ENCODE peak calls at places on chromosome 3, in nine cellular contexts. One of them, this sample, is unnamed.

GRCh38 chr3:5304789-5305680 is 117.5 kb downstream of the EDEM1 start:
- DNase-seq in MM.1S: peak; percentile 48
- DNase-seq in neural progenitor cell: peak; percentile 78
- DNase-seq in PC-3: peak; percentile 84
- DNase-seq in hepatocyte: peak; percentile 76
- DNase-seq in OCI-LY7: peak; percentile 59
- DNase-seq in SK-N-SH: peak; percentile 37
- DNase-seq in GM23248: peak; percentile 65
- DNase-seq in HCT116: peak; percentile 31
- DNase-seq in this sample: peak; percentile 36

GRCh38 chr3:184017672-184018423 is at the start of gene ABCC5:
- DNase-seq in PC-3: peak; percentile 93
- DNase-seq in GM23248: peak; percentile 97
- DNase-seq in hepatocyte: peak; percentile 95
- DNase-seq in SK-N-SH: peak; percentile 95
- DNase-seq in OCI-LY7: peak; percentile 91
- DNase-seq in neural progenitor cell: peak; percentile 97
- DNase-seq in HCT116: peak; percentile 70
- DNase-seq in MM.1S: peak; percentile 96
- DNase-seq in this sample: peak; percentile 97

GRCh38 chr3:106811376-106811775 is 565.9 kb upstream of the CCDC54 start:
- DNase-seq in hepatocyte: no peak
- DNase-seq in PC-3: peak; percentile 37
- DNase-seq in GM23248: peak; percentile 76
- DNase-seq in neural progenitor cell: no peak
- DNase-seq in OCI-LY7: no peak
- DNase-seq in MM.1S: no peak
- DNase-seq in HCT116: no peak
- DNase-seq in SK-N-SH: no peak
- DNase-seq in this sample: no peak

GRCh38 chr3:190319660-190320059 is 2.6 kb downstream of the CLDN1 start:
- DNase-seq in GM23248: no peak
- DNase-seq in neural progenitor cell: no peak
- DNase-seq in OCI-LY7: no peak
- DNase-seq in HCT116: no peak
- DNase-seq in SK-N-SH: no peak
- DNase-seq in MM.1S: no peak
- DNase-seq in PC-3: peak; percentile 97
- DNase-seq in hepatocyte: no peak
- DNase-seq in this sample: no peak

GRCh38 chr3:177574232-177574856 is 377.1 kb upstream of the TBL1XR1 start:
- DNase-seq in HCT116: no peak
- DNase-seq in neural progenitor cell: peak; percentile 64
- DNase-seq in SK-N-SH: no peak
- DNase-seq in MM.1S: no peak
- DNase-seq in GM23248: peak; percentile 69
- DNase-seq in hepatocyte: peak; percentile 86
- DNase-seq in PC-3: no peak
- DNase-seq in OCI-LY7: no peak
- DNase-seq in this sample: peak; percentile 44

GRCh38 chr3:176554791-176555330 is 642.4 kb downstream of the TBL1XR1 start:
- DNase-seq in hepatocyte: no peak
- DNase-seq in SK-N-SH: no peak
- DNase-seq in GM23248: no peak
- DNase-seq in neural progenitor cell: no peak
- DNase-seq in PC-3: peak; percentile 14
- DNase-seq in MM.1S: no peak
- DNase-seq in OCI-LY7: no peak
- DNase-seq in HCT116: no peak
- DNase-seq in this sample: no peak

GRCh38 chr3:172148702-172149565 is 109.6 kb downstream of the FNDC3B start:
- DNase-seq in neural progenitor cell: peak; percentile 47
- DNase-seq in MM.1S: peak; percentile 57
- DNase-seq in PC-3: no peak
- DNase-seq in OCI-LY7: no peak
- DNase-seq in hepatocyte: no peak
- DNase-seq in GM23248: no peak
- DNase-seq in HCT116: no peak
- DNase-seq in SK-N-SH: no peak
- DNase-seq in this sample: no peak

GRCh38 chr3:80190051-80190450 is 422.3 kb upstream of the ROBO1 start:
- DNase-seq in MM.1S: no peak
- DNase-seq in PC-3: peak; percentile 99
- DNase-seq in GM23248: peak; percentile 29
- DNase-seq in HCT116: no peak
- DNase-seq in neural progenitor cell: no peak
- DNase-seq in OCI-LY7: no peak
- DNase-seq in SK-N-SH: no peak
- DNase-seq in hepatocyte: peak; percentile 18
- DNase-seq in this sample: peak; percentile 24

GRCh38 chr3:183975981-183976662 is 41.6 kb downstream of the ABCC5 start:
- DNase-seq in neural progenitor cell: no peak
- DNase-seq in GM23248: peak; percentile 30
- DNase-seq in hepatocyte: peak; percentile 27
- DNase-seq in PC-3: peak; percentile 28
- DNase-seq in MM.1S: peak; percentile 50
- DNase-seq in HCT116: no peak
- DNase-seq in OCI-LY7: no peak
- DNase-seq in SK-N-SH: no peak
- DNase-seq in this sample: peak; percentile 28

GRCh38 chr3:42739401-42740158 is 33.5 kb downstream of the CCDC13 start:
- DNase-seq in MM.1S: no peak
- DNase-seq in OCI-LY7: no peak
- DNase-seq in hepatocyte: no peak
- DNase-seq in neural progenitor cell: no peak
- DNase-seq in HCT116: no peak
- DNase-seq in PC-3: no peak
- DNase-seq in SK-N-SH: no peak
- DNase-seq in GM23248: no peak
- DNase-seq in this sample: no peak

GRCh38 chr3:115204470-115204869 is 57.4 kb upstream of the ZBTB20 start:
- DNase-seq in MM.1S: no peak
- DNase-seq in GM23248: no peak
- DNase-seq in OCI-LY7: no peak
- DNase-seq in PC-3: no peak
- DNase-seq in neural progenitor cell: no peak
- DNase-seq in SK-N-SH: no peak
- DNase-seq in hepatocyte: no peak
- DNase-seq in HCT116: no peak
- DNase-seq in this sample: no peak

GRCh38 chr3:33660035-33660434 is 58.0 kb downstream of the CLASP2 start:
- DNase-seq in PC-3: no peak
- DNase-seq in neural progenitor cell: peak; percentile 38
- DNase-seq in HCT116: no peak
- DNase-seq in hepatocyte: no peak
- DNase-seq in SK-N-SH: no peak
- DNase-seq in OCI-LY7: no peak
- DNase-seq in GM23248: no peak
- DNase-seq in MM.1S: no peak
- DNase-seq in this sample: no peak

GRCh38 chr3:34203386-34203785 is 405.0 kb downstream of the PDCD6IP start:
- DNase-seq in OCI-LY7: no peak
- DNase-seq in PC-3: no peak
- DNase-seq in neural progenitor cell: no peak
- DNase-seq in MM.1S: no peak
- DNase-seq in HCT116: no peak
- DNase-seq in hepatocyte: no peak
- DNase-seq in GM23248: no peak
- DNase-seq in SK-N-SH: no peak
- DNase-seq in this sample: no peak

GRCh38 chr3:176663819-176664218 is 533.5 kb downstream of the TBL1XR1 start:
- DNase-seq in OCI-LY7: peak; percentile 20
- DNase-seq in GM23248: peak; percentile 82
- DNase-seq in HCT116: peak; percentile 33
- DNase-seq in neural progenitor cell: peak; percentile 39
- DNase-seq in PC-3: peak; percentile 74
- DNase-seq in SK-N-SH: peak; percentile 29
- DNase-seq in hepatocyte: peak; percentile 54
- DNase-seq in MM.1S: peak; percentile 72
- DNase-seq in this sample: peak; percentile 54

GRCh38 chr3:124812291-124813265 is 74.6 kb downstream of the ITGB5 start:
- DNase-seq in GM23248: peak; percentile 97
- DNase-seq in OCI-LY7: no peak
- DNase-seq in hepatocyte: peak; percentile 84
- DNase-seq in SK-N-SH: no peak
- DNase-seq in neural progenitor cell: no peak
- DNase-seq in MM.1S: no peak
- DNase-seq in HCT116: peak; percentile 82
- DNase-seq in PC-3: peak; percentile 90
- DNase-seq in this sample: no peak

GRCh38 chr3:98259707-98260106 is 4.3 kb upstream of the OR5H6 start:
- DNase-seq in MM.1S: peak; percentile 16
- DNase-seq in HCT116: peak; percentile 6
- DNase-seq in OCI-LY7: peak; percentile 16
- DNase-seq in hepatocyte: no peak
- DNase-seq in GM23248: no peak
- DNase-seq in PC-3: peak; percentile 44
- DNase-seq in SK-N-SH: peak; percentile 3
- DNase-seq in neural progenitor cell: no peak
- DNase-seq in this sample: peak; percentile 75

GRCh38 chr3:9056581-9056980 is 93.3 kb upstream of the RAD18 start:
- DNase-seq in PC-3: no peak
- DNase-seq in MM.1S: no peak
- DNase-seq in HCT116: no peak
- DNase-seq in neural progenitor cell: peak; percentile 74
- DNase-seq in GM23248: no peak
- DNase-seq in SK-N-SH: no peak
- DNase-seq in hepatocyte: no peak
- DNase-seq in OCI-LY7: no peak
- DNase-seq in this sample: no peak

GRCh38 chr3:150300376-150300775 is 107.7 kb upstream of the TSC22D2 start:
- DNase-seq in hepatocyte: no peak
- DNase-seq in PC-3: peak; percentile 51
- DNase-seq in OCI-LY7: no peak
- DNase-seq in neural progenitor cell: no peak
- DNase-seq in MM.1S: no peak
- DNase-seq in GM23248: peak; percentile 41
- DNase-seq in SK-N-SH: no peak
- DNase-seq in HCT116: no peak
- DNase-seq in this sample: no peak

GRCh38 chr3:144142151-144142855 is 170.7 kb downstream of the DIPK2A start:
- DNase-seq in OCI-LY7: no peak
- DNase-seq in HCT116: no peak
- DNase-seq in MM.1S: no peak
- DNase-seq in hepatocyte: peak; percentile 44
- DNase-seq in SK-N-SH: no peak
- DNase-seq in PC-3: no peak
- DNase-seq in neural progenitor cell: no peak
- DNase-seq in GM23248: peak; percentile 81
- DNase-seq in this sample: no peak

GRCh38 chr3:99644017-99644416 is 5.6 kb downstream of the COL8A1 start:
- DNase-seq in OCI-LY7: no peak
- DNase-seq in hepatocyte: no peak
- DNase-seq in SK-N-SH: no peak
- DNase-seq in neural progenitor cell: no peak
- DNase-seq in PC-3: no peak
- DNase-seq in MM.1S: no peak
- DNase-seq in GM23248: no peak
- DNase-seq in HCT116: no peak
- DNase-seq in this sample: no peak

GRCh38 chr3:105513886-105514285 is 147.2 kb downstream of the ALCAM start:
- DNase-seq in HCT116: no peak
- DNase-seq in hepatocyte: no peak
- DNase-seq in GM23248: peak; percentile 25
- DNase-seq in OCI-LY7: no peak
- DNase-seq in MM.1S: no peak
- DNase-seq in neural progenitor cell: no peak
- DNase-seq in PC-3: peak; percentile 25
- DNase-seq in SK-N-SH: no peak
- DNase-seq in this sample: no peak
- TF ChIP-seq EZH2phosphoT487 in HCT116: no peak
- TF ChIP-seq EZH2phosphoT487 in hepatocyte: no peak
- TF ChIP-seq EZH2phosphoT487 in GM23248: no peak
- TF ChIP-seq EZH2phosphoT487 in OCI-LY7: no peak
- TF ChIP-seq EZH2phosphoT487 in MM.1S: no peak
- TF ChIP-seq EZH2phosphoT487 in neural progenitor cell: no peak
- TF ChIP-seq EZH2phosphoT487 in PC-3: no peak
- TF ChIP-seq EZH2phosphoT487 in SK-N-SH: no peak
- TF ChIP-seq EZH2phosphoT487 in this sample: no peak

GRCh38 chr3:57787867-57788623 is 31.9 kb downstream of the SLMAP start:
- DNase-seq in OCI-LY7: peak; percentile 38
- DNase-seq in PC-3: peak; percentile 56
- DNase-seq in neural progenitor cell: no peak
- DNase-seq in MM.1S: peak; percentile 14
- DNase-seq in SK-N-SH: peak; percentile 15
- DNase-seq in HCT116: no peak
- DNase-seq in GM23248: no peak
- DNase-seq in hepatocyte: no peak
- DNase-seq in this sample: no peak
- TF ChIP-seq EZH2phosphoT487 in OCI-LY7: no peak
- TF ChIP-seq EZH2phosphoT487 in PC-3: no peak
- TF ChIP-seq EZH2phosphoT487 in neural progenitor cell: no peak
- TF ChIP-seq EZH2phosphoT487 in MM.1S: no peak
- TF ChIP-seq EZH2phosphoT487 in SK-N-SH: no peak
- TF ChIP-seq EZH2phosphoT487 in HCT116: no peak
- TF ChIP-seq EZH2phosphoT487 in GM23248: no peak
- TF ChIP-seq EZH2phosphoT487 in hepatocyte: no peak
- TF ChIP-seq EZH2phosphoT487 in this sample: no peak

GRCh38 chr3:139586420-139587017 is 47.0 kb upstream of the RBP1 start:
- DNase-seq in GM23248: no peak
- DNase-seq in MM.1S: peak; percentile 84
- DNase-seq in hepatocyte: no peak
- DNase-seq in SK-N-SH: no peak
- DNase-seq in PC-3: no peak
- DNase-seq in HCT116: no peak
- DNase-seq in OCI-LY7: no peak
- DNase-seq in neural progenitor cell: no peak
- DNase-seq in this sample: no peak

GRCh38 chr3:139585820-139586219 is 46.3 kb upstream of the RBP1 start:
- DNase-seq in OCI-LY7: no peak
- DNase-seq in SK-N-SH: no peak
- DNase-seq in GM23248: no peak
- DNase-seq in neural progenitor cell: no peak
- DNase-seq in HCT116: no peak
- DNase-seq in hepatocyte: no peak
- DNase-seq in PC-3: no peak
- DNase-seq in MM.1S: peak; percentile 8
- DNase-seq in this sample: no peak

GRCh38 chr3:139588450-139588849 is 48.9 kb upstream of the RBP1 start:
- DNase-seq in PC-3: peak; percentile 31
- DNase-seq in neural progenitor cell: peak; percentile 73
- DNase-seq in hepatocyte: peak; percentile 34
- DNase-seq in SK-N-SH: peak; percentile 50
- DNase-seq in MM.1S: peak; percentile 7
- DNase-seq in OCI-LY7: no peak
- DNase-seq in GM23248: no peak
- DNase-seq in HCT116: peak; percentile 6
- DNase-seq in this sample: peak; percentile 86
- TF ChIP-seq EZH2phosphoT487 in PC-3: no peak
- TF ChIP-seq EZH2phosphoT487 in neural progenitor cell: no peak
- TF ChIP-seq EZH2phosphoT487 in hepatocyte: no peak
- TF ChIP-seq EZH2phosphoT487 in SK-N-SH: no peak
- TF ChIP-seq EZH2phosphoT487 in MM.1S: no peak
- TF ChIP-seq EZH2phosphoT487 in OCI-LY7: no peak
- TF ChIP-seq EZH2phosphoT487 in GM23248: no peak
- TF ChIP-seq EZH2phosphoT487 in HCT116: no peak
- TF ChIP-seq EZH2phosphoT487 in this sample: no peak

DNA sequence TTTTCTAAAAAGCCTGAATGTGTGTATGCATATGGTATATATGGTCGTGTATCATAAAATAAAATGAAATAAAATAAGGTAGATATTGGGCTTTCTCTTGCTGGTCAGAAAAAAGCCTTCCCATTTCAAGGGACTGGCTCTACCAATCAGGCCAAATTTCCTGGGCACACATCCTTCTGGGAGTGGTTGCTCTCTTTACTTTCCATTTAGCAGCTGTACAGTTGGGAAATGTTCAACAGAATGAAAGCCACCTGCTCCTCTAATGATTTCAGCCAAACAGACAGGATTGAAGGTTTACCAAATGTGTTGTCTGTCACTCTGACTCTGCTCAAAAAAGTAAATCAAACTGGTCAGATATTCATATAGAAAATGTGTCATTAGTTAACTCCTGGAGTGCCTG is 380.4 kb downstream of the ROBO2 start:
- DNase-seq in SK-N-SH: no peak
- DNase-seq in GM23248: no peak
- DNase-seq in OCI-LY7: no peak
- DNase-seq in MM.1S: no peak
- DNase-seq in HCT116: no peak
- DNase-seq in PC-3: no peak
- DNase-seq in hepatocyte: no peak
- DNase-seq in neural progenitor cell: no peak
- DNase-seq in this sample: no peak
- TF ChIP-seq EZH2phosphoT487 in SK-N-SH: no peak
- TF ChIP-seq EZH2phosphoT487 in GM23248: no peak
- TF ChIP-seq EZH2phosphoT487 in OCI-LY7: no peak
- TF ChIP-seq EZH2phosphoT487 in MM.1S: no peak
- TF ChIP-seq EZH2phosphoT487 in HCT116: no peak
- TF ChIP-seq EZH2phosphoT487 in PC-3: no peak
- TF ChIP-seq EZH2phosphoT487 in hepatocyte: no peak
- TF ChIP-seq EZH2phosphoT487 in neural progenitor cell: no peak
- TF ChIP-seq EZH2phosphoT487 in this sample: no peak

This sample was measured in GM23338.